ENCODE peak calls at places on chromosomes 2 and 18, in five cellular contexts. N, Q, B, I and O are unnamed samples. For H3K9me3, the result is how much of the 10 kb centered on the place peaks cover.

GRCh38 chr2:88828397-88829137 is 137.1 kb downstream of the RPIA start:
- DNase-seq in N (no peak), B (peak), I (no peak), Q (no peak), O (peak)

GRCh38 chr18:79211844-79212243 is 142.7 kb downstream of the ATP9B start:
- DNase-seq in B (no peak), Q (no peak), I (no peak), N (no peak), O (no peak)

GRCh38 chr2:240959941-240960308 is 38.5 kb upstream of the SNED1 start:
- DNase-seq in N (no peak), Q (no peak), I (no peak), B (no peak), O (no peak)

GRCh38 chr2:190707726-190708125 is 58.8 kb downstream of the NAB1 start:
- DNase-seq in I (no peak), B (no peak), Q (no peak), N (no peak), O (no peak)

GRCh38 chr2:39519886-39520285 is 82.8 kb upstream of the MAP4K3 start:
- DNase-seq in B (no peak), Q (no peak), N (no peak), I (no peak), O (no peak)

GRCh38 chr2:460861-461260 is 173.0 kb upstream of the ALKAL2 start:
- DNase-seq in N (no peak), Q (peak), I (no peak), B (peak), O (no peak)

GRCh38 chr2:108607706-108608301 is 73.5 kb downstream of the LIMS1 start:
- DNase-seq in N (peak), Q (no peak), B (no peak), I (peak), O (no peak)

GRCh38 chr2:174761837-174762236 is 2.4 kb downstream of the CHRNA1 start:
- DNase-seq in N (no peak), I (no peak), B (no peak), Q (peak), O (no peak)

GRCh38 chr18:9766076-9766481 is 58.0 kb downstream of the RAB31 start:
- DNase-seq in N (no peak), B (no peak), Q (no peak), I (no peak), O (no peak)

GRCh38 chr2:105671156-105671555 is 73.6 kb upstream of the NCK2 start:
- DNase-seq in N (no peak), I (no peak), B (no peak), Q (peak), O (peak)

DNA sequence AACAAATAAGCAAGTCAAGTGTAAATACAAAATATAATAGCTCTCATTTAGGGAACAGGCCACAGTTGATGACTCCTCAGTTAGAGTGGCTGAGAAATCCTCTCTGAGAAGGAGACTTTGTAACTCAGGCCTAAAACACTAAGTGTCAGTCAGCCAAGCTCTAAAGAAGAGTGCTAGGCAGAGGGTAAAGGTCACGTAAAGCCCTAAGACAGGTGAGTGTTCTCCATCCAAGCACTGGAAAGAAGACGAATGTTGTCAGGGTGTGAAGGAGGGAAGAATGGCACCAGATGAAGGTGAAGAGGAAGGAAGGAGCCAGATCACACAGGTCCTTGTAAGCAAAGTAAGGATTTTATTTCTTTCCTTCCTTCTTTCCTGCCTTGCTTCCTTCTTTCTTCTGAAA is 24.3 kb downstream of the ERMN start:
- DNase-seq in I (no peak), Q (no peak), N (no peak), B (no peak), O (no peak)
- H3K9me3 ChIP-seq in I (under half), Q (under half), N (under half), B (under half), O (under half)

GRCh38 chr18:293557-293956 is 25.7 kb upstream of the THOC1 start:
- DNase-seq in B (no peak), Q (no peak), N (no peak), I (no peak), O (no peak)
- TF ChIP-seq CTCF in B (no peak), Q (no peak), N (peak), I (no peak), O (peak)

DNA sequence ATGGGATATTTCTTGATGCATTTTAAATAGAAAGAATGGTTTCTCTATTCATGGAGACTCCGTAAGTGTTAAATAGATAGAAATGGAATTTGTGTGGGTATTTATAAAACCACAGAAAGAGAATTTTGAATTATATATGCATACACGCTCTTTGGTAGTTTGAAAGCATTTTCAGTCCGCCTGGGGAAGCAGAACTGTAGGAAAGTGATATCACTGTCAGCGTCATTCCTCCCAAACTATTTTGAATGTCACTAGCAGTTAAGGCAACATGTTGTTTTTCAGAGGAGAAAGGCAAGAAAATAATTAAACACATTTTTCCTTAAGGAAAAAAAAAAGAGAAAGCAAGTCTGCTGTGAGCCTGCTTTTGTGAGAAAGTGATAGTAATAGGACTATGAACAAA is 8.7 kb upstream of the ERMN start:
- DNase-seq in I (no peak), B (no peak), N (no peak), Q (no peak), O (no peak)
- H3K9me3 ChIP-seq in I (under half), B (under half), N (under half), Q (under half), O (under half)

DNA sequence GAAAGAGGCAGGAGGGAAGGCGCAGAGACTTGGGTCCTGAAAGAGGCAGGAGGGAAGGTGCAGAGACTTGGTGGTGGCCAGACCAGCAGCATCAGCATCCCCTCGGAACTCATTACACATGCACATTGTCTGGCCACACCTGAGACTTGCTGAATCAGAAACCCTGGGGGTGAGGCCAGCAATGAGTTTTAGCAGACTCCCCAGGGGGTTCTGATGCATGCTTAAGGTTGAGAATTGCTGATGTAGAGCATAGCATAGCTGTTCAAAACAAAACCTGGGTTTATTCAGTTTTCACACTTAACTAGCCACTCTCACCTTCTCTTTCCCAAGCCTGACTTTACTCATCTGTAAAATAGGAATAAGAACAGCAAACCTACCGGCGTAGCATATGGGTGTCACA is 122.9 kb downstream of the MRO start:
- DNase-seq in I (no peak), N (no peak), B (no peak), Q (no peak), O (no peak)
- TF ChIP-seq CTCF in I (no peak), N (no peak), B (no peak), Q (no peak), O (no peak)

DNA sequence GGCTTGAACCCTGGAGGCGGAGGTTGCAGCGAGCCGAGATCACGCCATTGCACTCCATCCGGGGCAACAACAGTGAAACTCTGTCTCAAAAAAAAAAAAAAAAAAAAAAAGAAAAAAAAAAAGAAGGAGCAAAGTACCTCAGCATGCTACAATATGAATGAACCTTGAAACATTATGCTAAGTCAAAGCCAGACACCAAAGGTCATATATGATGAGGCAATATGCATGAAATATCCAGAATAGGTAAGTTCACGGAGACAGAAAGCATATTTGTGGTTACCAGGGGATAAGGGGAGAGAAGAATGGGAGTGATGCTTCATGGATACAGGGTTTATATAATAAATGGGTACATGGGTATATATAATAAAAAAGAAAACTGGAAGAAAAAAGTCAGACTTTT is 93.3 kb downstream of the PRELID3A start:
- DNase-seq in N (no peak), B (no peak), I (no peak), Q (no peak), O (no peak)
- H3K9me3 ChIP-seq in N (under half), B (under half), I (under half), Q (under half), O (under half)

DNA sequence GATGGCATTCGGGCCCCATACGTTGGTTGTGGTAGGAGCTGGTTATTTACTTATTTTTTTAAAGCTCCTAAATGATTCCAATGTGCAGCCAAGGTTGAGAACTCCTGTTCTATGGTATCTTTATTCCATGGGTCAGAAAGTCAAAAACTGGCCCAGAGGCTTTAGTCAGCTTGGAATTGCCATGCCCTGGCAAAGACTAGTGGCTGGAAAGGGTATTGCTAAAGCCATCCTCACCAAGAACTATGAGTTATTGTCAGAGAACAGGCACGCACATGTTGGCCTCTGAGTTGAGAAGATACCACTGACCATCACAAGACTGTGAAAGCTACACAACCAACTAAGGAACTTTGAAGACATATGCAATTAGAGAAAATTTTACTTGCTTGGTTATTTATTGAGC is 47.9 kb upstream of the ACMSD start:
- DNase-seq in N (no peak), I (no peak), Q (no peak), B (no peak), O (no peak)
- TF ChIP-seq CTCF in N (no peak), I (peak), Q (no peak), B (peak), O (no peak)

DNA sequence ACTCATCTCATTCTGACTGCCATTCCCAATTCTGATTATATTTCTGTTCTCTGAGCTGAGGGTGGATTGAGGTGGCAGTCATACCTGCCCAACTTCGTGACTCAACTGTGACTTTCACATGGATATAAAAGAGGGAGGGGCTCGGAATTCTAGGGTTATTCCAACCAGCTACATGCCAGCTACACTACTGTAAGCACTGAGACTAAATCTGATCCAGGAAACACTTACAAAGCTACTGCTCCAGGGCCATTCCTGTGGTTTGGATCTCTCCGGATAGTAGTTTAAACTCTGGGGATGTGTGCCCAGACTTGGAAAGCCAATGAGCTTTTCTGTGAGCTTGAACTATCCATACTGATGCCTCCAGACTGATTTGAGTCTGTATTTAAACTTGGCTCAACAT is 7.9 kb downstream of the MAP2 start:
- DNase-seq in Q (peak), N (peak), B (peak), I (no peak), O (no peak)
- H3K9me3 ChIP-seq in Q (under half), N (under half), B (under half), I (under half), O (under half)

GRCh38 chr18:35378206-35378795 is 1.2 kb upstream of the ZNF396 start:
- DNase-seq in I (no peak), N (no peak), Q (peak), B (peak), O (no peak)
- TF ChIP-seq CTCF in I (no peak), N (no peak), Q (peak), B (no peak), O (no peak)

GRCh38 chr2:5145053-5145452 is 547.1 kb upstream of the SOX11 start:
- DNase-seq in I (no peak), N (no peak), Q (no peak), B (no peak), O (no peak)

GRCh38 chr2:5145801-5146200 is 546.4 kb upstream of the SOX11 start:
- DNase-seq in N (no peak), Q (no peak), B (no peak), I (no peak), O (no peak)

GRCh38 chr2:5144159-5144558 is 548.0 kb upstream of the SOX11 start:
- DNase-seq in Q (no peak), N (no peak), B (no peak), I (no peak), O (no peak)

DNA sequence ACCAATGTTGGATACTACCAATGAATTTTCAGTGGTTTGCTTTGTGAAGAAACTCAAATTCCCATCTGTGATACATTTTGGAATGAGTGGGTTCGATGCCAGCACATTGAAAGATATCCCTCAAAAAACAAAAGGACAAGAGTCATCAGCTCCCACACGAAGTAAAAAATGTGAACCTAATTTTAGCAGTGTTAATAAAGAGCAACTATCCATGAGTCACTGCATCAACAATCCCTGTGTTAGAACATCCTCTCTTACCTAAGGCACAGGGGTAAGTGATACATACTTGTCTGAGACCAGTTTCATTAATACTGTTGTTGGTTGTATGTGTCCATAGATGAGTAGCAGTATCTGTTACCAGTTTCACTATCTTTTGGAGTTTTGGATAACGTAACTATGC is 551.8 kb upstream of the SOX11 start:
- DNase-seq in I (no peak), B (peak), Q (peak), N (no peak), O (no peak)
- H3K9me3 ChIP-seq in I (under half), B (under half), Q (under half), N (under half), O (under half)